ENCODE peak calls at places on chromosomes 12 and 14, in seven cellular contexts. One of them, this sample, is unnamed.

GRCh38 chr14:40371011-40371410 is 938.8 kb upstream of the FBXO33 start:
- DNase-seq in ovary: no peak
- DNase-seq in body of pancreas: no peak
- DNase-seq in IMR-90: no peak
- DNase-seq in HepG2: no peak
- DNase-seq in adrenal gland: no peak
- DNase-seq in NB4: no peak
- DNase-seq in this sample: no peak

GRCh38 chr12:24931666-24932405 is 17.1 kb downstream of the BCAT1 start:
- DNase-seq in ovary: no peak
- DNase-seq in body of pancreas: no peak
- DNase-seq in IMR-90: peak; percentile 43
- DNase-seq in HepG2: no peak
- DNase-seq in adrenal gland: no peak
- DNase-seq in NB4: peak; percentile 95
- DNase-seq in this sample: no peak

GRCh38 chr12:11707535-11707934 is 58.1 kb downstream of the ETV6 start:
- DNase-seq in ovary: peak; percentile 47
- DNase-seq in body of pancreas: peak; percentile 86
- DNase-seq in IMR-90: no peak
- DNase-seq in HepG2: no peak
- DNase-seq in adrenal gland: peak; percentile 75
- DNase-seq in NB4: no peak
- DNase-seq in this sample: no peak

GRCh38 chr12:10385181-10385613 is 4.6 kb downstream of the KLRK1 start:
- DNase-seq in ovary: no peak
- DNase-seq in body of pancreas: no peak
- DNase-seq in IMR-90: peak; percentile 81
- DNase-seq in HepG2: peak; percentile 39
- DNase-seq in adrenal gland: no peak
- DNase-seq in NB4: no peak
- DNase-seq in this sample: no peak

GRCh38 chr12:48486261-48486660 is 4.0 kb downstream of the C12orf54 start:
- DNase-seq in ovary: no peak
- DNase-seq in body of pancreas: no peak
- DNase-seq in IMR-90: no peak
- DNase-seq in HepG2: no peak
- DNase-seq in adrenal gland: no peak
- DNase-seq in NB4: no peak
- DNase-seq in this sample: no peak

GRCh38 chr12:89789862-89790261 is 81.2 kb upstream of the ATP2B1 start:
- DNase-seq in ovary: no peak
- DNase-seq in body of pancreas: no peak
- DNase-seq in IMR-90: no peak
- DNase-seq in HepG2: no peak
- DNase-seq in adrenal gland: no peak
- DNase-seq in NB4: peak; percentile 80
- DNase-seq in this sample: no peak

GRCh38 chr12:18970603-18971002 is 158.9 kb upstream of the PLEKHA5 start:
- DNase-seq in ovary: no peak
- DNase-seq in body of pancreas: no peak
- DNase-seq in IMR-90: peak; percentile 1
- DNase-seq in HepG2: no peak
- DNase-seq in adrenal gland: no peak
- DNase-seq in NB4: no peak
- DNase-seq in this sample: no peak

GRCh38 chr12:109291531-109292341 is 17.3 kb downstream of the FOXN4 start:
- DNase-seq in ovary: no peak
- DNase-seq in body of pancreas: peak; percentile 28
- DNase-seq in IMR-90: no peak
- DNase-seq in HepG2: no peak
- DNase-seq in adrenal gland: peak; percentile 41
- DNase-seq in NB4: no peak
- DNase-seq in this sample: peak; percentile 18

GRCh38 chr12:108826807-108827721 is 30.3 kb downstream of the SSH1 start:
- DNase-seq in ovary: no peak
- DNase-seq in body of pancreas: no peak
- DNase-seq in IMR-90: peak; percentile 60
- DNase-seq in HepG2: no peak
- DNase-seq in adrenal gland: no peak
- DNase-seq in NB4: no peak
- DNase-seq in this sample: peak; percentile 25

GRCh38 chr12:109767456-109767855 is 53.8 kb downstream of the FAM222A start:
- DNase-seq in ovary: no peak
- DNase-seq in body of pancreas: no peak
- DNase-seq in IMR-90: no peak
- DNase-seq in HepG2: no peak
- DNase-seq in adrenal gland: no peak
- DNase-seq in NB4: no peak
- DNase-seq in this sample: no peak

GRCh38 chr12:45130881-45131281 is 80.0 kb upstream of the DBX2 start:
- DNase-seq in ovary: peak; percentile 39
- DNase-seq in body of pancreas: peak; percentile 28
- DNase-seq in IMR-90: peak; percentile 63
- DNase-seq in HepG2: peak; percentile 28
- DNase-seq in adrenal gland: peak; percentile 37
- DNase-seq in NB4: peak; percentile 82
- DNase-seq in this sample: peak; percentile 57

GRCh38 chr12:31736472-31736871 is 7.7 kb upstream of the AMN1 start:
- DNase-seq in ovary: no peak
- DNase-seq in body of pancreas: no peak
- DNase-seq in IMR-90: peak; percentile 89
- DNase-seq in HepG2: no peak
- DNase-seq in adrenal gland: peak; percentile 52
- DNase-seq in NB4: peak; percentile 66
- DNase-seq in this sample: peak; percentile 24

GRCh38 chr14:37482428-37482827 is 112.6 kb downstream of the FOXA1 start:
- DNase-seq in ovary: no peak
- DNase-seq in body of pancreas: no peak
- DNase-seq in IMR-90: no peak
- DNase-seq in HepG2: no peak
- DNase-seq in adrenal gland: no peak
- DNase-seq in NB4: no peak
- DNase-seq in this sample: no peak

GRCh38 chr12:64780531-64781373 is 21.5 kb upstream of the GNS start:
- DNase-seq in ovary: peak; percentile 51
- DNase-seq in body of pancreas: peak; percentile 87
- DNase-seq in IMR-90: no peak
- DNase-seq in HepG2: no peak
- DNase-seq in adrenal gland: peak; percentile 67
- DNase-seq in NB4: peak; percentile 45
- DNase-seq in this sample: peak; percentile 13

DNA sequence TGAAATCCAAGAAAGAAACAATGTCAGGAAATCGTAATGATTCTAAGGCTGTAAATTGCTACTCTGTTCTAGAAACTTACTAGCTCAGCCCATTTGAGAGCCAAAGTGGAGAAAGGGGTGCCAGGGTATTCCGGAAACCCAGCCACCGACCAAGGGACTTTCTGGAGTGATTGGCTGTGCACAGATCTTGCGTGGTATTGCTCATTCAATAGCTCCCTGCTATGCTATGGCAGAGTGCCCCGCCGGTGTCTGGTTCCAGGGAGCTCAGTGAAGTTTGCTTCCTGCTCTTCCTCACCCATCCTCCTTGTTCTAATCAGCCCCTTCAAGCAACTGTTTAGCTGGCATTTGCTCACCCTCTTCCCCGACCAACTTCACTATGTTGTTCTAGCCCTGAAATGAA is 220.0 kb downstream of the TMEM132C start:
- DNase-seq in ovary: no peak
- DNase-seq in body of pancreas: no peak
- DNase-seq in IMR-90: no peak
- DNase-seq in HepG2: no peak
- DNase-seq in adrenal gland: peak; percentile 10
- DNase-seq in NB4: no peak
- DNase-seq in this sample: no peak
- TF ChIP-seq POLR2A in ovary: no peak
- TF ChIP-seq POLR2A in body of pancreas: no peak
- TF ChIP-seq POLR2A in IMR-90: no peak
- TF ChIP-seq POLR2A in HepG2: no peak
- TF ChIP-seq POLR2A in adrenal gland: no peak
- TF ChIP-seq POLR2A in NB4: no peak
- TF ChIP-seq POLR2A in this sample: no peak

GRCh38 chr12:76880156-76881023 is 1.6 kb upstream of the CSRP2 start:
- DNase-seq in ovary: no peak
- DNase-seq in body of pancreas: no peak
- DNase-seq in IMR-90: peak; percentile 88
- DNase-seq in HepG2: peak; percentile 21
- DNase-seq in adrenal gland: no peak
- DNase-seq in NB4: no peak
- DNase-seq in this sample: no peak

GRCh38 chr12:76878899-76879709 is at the start of gene CSRP2:
- DNase-seq in ovary: peak; percentile 92
- DNase-seq in body of pancreas: peak; percentile 90
- DNase-seq in IMR-90: peak; percentile 87
- DNase-seq in HepG2: peak; percentile 79
- DNase-seq in adrenal gland: peak; percentile 88
- DNase-seq in NB4: peak; percentile 74
- DNase-seq in this sample: peak; percentile 84

GRCh38 chr12:76879710-76880025 is 849 bp upstream of the CSRP2 start:
- DNase-seq in ovary: no peak
- DNase-seq in body of pancreas: no peak
- DNase-seq in IMR-90: no peak
- DNase-seq in HepG2: no peak
- DNase-seq in adrenal gland: peak; percentile 25
- DNase-seq in NB4: no peak
- DNase-seq in this sample: no peak

GRCh38 chr12:76876696-76877229 is 2.1 kb downstream of the CSRP2 start:
- DNase-seq in ovary: no peak
- DNase-seq in body of pancreas: no peak
- DNase-seq in IMR-90: no peak
- DNase-seq in HepG2: no peak
- DNase-seq in adrenal gland: no peak
- DNase-seq in NB4: no peak
- DNase-seq in this sample: no peak

GRCh38 chr12:76878045-76878898 is 547 bp downstream of the CSRP2 start:
- DNase-seq in ovary: peak; percentile 40
- DNase-seq in body of pancreas: peak; percentile 32
- DNase-seq in IMR-90: no peak
- DNase-seq in HepG2: peak; percentile 23
- DNase-seq in adrenal gland: peak; percentile 13
- DNase-seq in NB4: peak; percentile 11
- DNase-seq in this sample: peak; percentile 29
- TF ChIP-seq POLR2A in ovary: no peak
- TF ChIP-seq POLR2A in body of pancreas: no peak
- TF ChIP-seq POLR2A in IMR-90: no peak
- TF ChIP-seq POLR2A in HepG2: no peak
- TF ChIP-seq POLR2A in adrenal gland: no peak
- TF ChIP-seq POLR2A in NB4: no peak
- TF ChIP-seq POLR2A in this sample: no peak

GRCh38 chr14:21103710-21104447 is 3.0 kb downstream of the TMEM253 start:
- DNase-seq in ovary: peak; percentile 95
- DNase-seq in body of pancreas: peak; percentile 96
- DNase-seq in IMR-90: peak; percentile 94
- DNase-seq in HepG2: peak; percentile 98
- DNase-seq in adrenal gland: peak; percentile 97
- DNase-seq in NB4: peak; percentile 96
- DNase-seq in this sample: peak; percentile 98
- TF ChIP-seq POLR2A in ovary: peak; percentile 69
- TF ChIP-seq POLR2A in body of pancreas: peak; percentile 95
- TF ChIP-seq POLR2A in IMR-90: peak; percentile 64
- TF ChIP-seq POLR2A in HepG2: peak; percentile 95
- TF ChIP-seq POLR2A in adrenal gland: peak; percentile 88
- TF ChIP-seq POLR2A in NB4: peak; percentile 76
- TF ChIP-seq POLR2A in this sample: peak; percentile 93

GRCh38 chr12:95608252-95609033 is 57.2 kb upstream of the USP44 start:
- DNase-seq in ovary: peak; percentile 73
- DNase-seq in body of pancreas: peak; percentile 83
- DNase-seq in IMR-90: peak; percentile 76
- DNase-seq in HepG2: peak; percentile 28
- DNase-seq in adrenal gland: peak; percentile 37
- DNase-seq in NB4: no peak
- DNase-seq in this sample: no peak

GRCh38 chr12:95605875-95606274 is 54.6 kb upstream of the USP44 start:
- DNase-seq in ovary: no peak
- DNase-seq in body of pancreas: no peak
- DNase-seq in IMR-90: no peak
- DNase-seq in HepG2: peak; percentile 20
- DNase-seq in adrenal gland: peak; percentile 70
- DNase-seq in NB4: no peak
- DNase-seq in this sample: no peak

GRCh38 chr12:95601626-95602025 is 50.4 kb upstream of the USP44 start:
- DNase-seq in ovary: no peak
- DNase-seq in body of pancreas: no peak
- DNase-seq in IMR-90: peak; percentile 94
- DNase-seq in HepG2: no peak
- DNase-seq in adrenal gland: no peak
- DNase-seq in NB4: no peak
- DNase-seq in this sample: no peak

GRCh38 chr12:95607642-95608041 is 56.4 kb upstream of the USP44 start:
- DNase-seq in ovary: no peak
- DNase-seq in body of pancreas: peak; percentile 60
- DNase-seq in IMR-90: no peak
- DNase-seq in HepG2: peak; percentile 18
- DNase-seq in adrenal gland: no peak
- DNase-seq in NB4: no peak
- DNase-seq in this sample: no peak

GRCh38 chr12:95605087-95605486 is 53.8 kb upstream of the USP44 start:
- DNase-seq in ovary: no peak
- DNase-seq in body of pancreas: no peak
- DNase-seq in IMR-90: peak; percentile 77
- DNase-seq in HepG2: no peak
- DNase-seq in adrenal gland: no peak
- DNase-seq in NB4: no peak
- DNase-seq in this sample: no peak
- TF ChIP-seq POLR2A in ovary: no peak
- TF ChIP-seq POLR2A in body of pancreas: no peak
- TF ChIP-seq POLR2A in IMR-90: no peak
- TF ChIP-seq POLR2A in HepG2: no peak
- TF ChIP-seq POLR2A in adrenal gland: no peak
- TF ChIP-seq POLR2A in NB4: no peak
- TF ChIP-seq POLR2A in this sample: no peak

GRCh38 chr14:59619071-59619470 is 42.5 kb upstream of the CCDC175 start:
- DNase-seq in ovary: no peak
- DNase-seq in body of pancreas: no peak
- DNase-seq in IMR-90: no peak
- DNase-seq in HepG2: no peak
- DNase-seq in adrenal gland: no peak
- DNase-seq in NB4: no peak
- DNase-seq in this sample: no peak
- TF ChIP-seq POLR2A in ovary: no peak
- TF ChIP-seq POLR2A in body of pancreas: no peak
- TF ChIP-seq POLR2A in IMR-90: no peak
- TF ChIP-seq POLR2A in HepG2: no peak
- TF ChIP-seq POLR2A in adrenal gland: no peak
- TF ChIP-seq POLR2A in NB4: no peak
- TF ChIP-seq POLR2A in this sample: no peak

This sample was measured in erythroblast.